ENCODE peak calls at places on chromosomes 4 and X, in five cellular contexts. Y is HAP-1; V is NCI-H146; X is cardiac fibroblast; M is stimulated activated CD4-positive, alpha-beta T cell treated with anti-CD3 and anti-CD28 coated beads, Interleukin-2, amount 100 ng/mL, for 24 hours. T is an unnamed sample.

GRCh38 chr4:152545088-152545487 is 9.2 kb upstream of the FBXW7 start:
- DNase-seq in M (no peak), Y (no peak), V (no peak), X (no peak), T (no peak)

GRCh38 chrX:115494133-115494532 is 66.8 kb upstream of the PLS3 start:
- DNase-seq in X (peak; percentile 19), V (peak; percentile 79), M (no peak), Y (no peak), T (peak; percentile 6)

GRCh38 chrX:77299549-77299948 is 147.6 kb upstream of the FGF16 start:
- DNase-seq in X (no peak), M (no peak), V (no peak), Y (no peak), T (no peak)

GRCh38 chr4:175927121-175927520 is 115.1 kb upstream of the GPM6A start:
- DNase-seq in M (no peak), Y (no peak), V (no peak), X (no peak), T (no peak)

GRCh38 chr4:173516621-173517612 is 13.1 kb downstream of the HAND2 start:
- DNase-seq in V (no peak), Y (no peak), M (no peak), X (no peak), T (no peak)

GRCh38 chr4:139767168-139767567 is 101.5 kb downstream of the MGST2 start:
- DNase-seq in M (no peak), X (no peak), Y (no peak), V (no peak), T (peak; percentile 14)

GRCh38 chrX:111375747-111376146 is 36.2 kb downstream of the DCX start:
- DNase-seq in M (no peak), V (no peak), Y (no peak), X (peak; percentile 1), T (no peak)

GRCh38 chr4:53653484-53654053 is 62.3 kb upstream of the LNX1 start:
- DNase-seq in M (no peak), V (peak; percentile 96), X (peak; percentile 31), Y (no peak), T (peak; percentile 2)

GRCh38 chr4:71472946-71473345 is 134.1 kb downstream of the SLC4A4 start:
- DNase-seq in V (no peak), Y (no peak), M (no peak), X (peak; percentile 83), T (peak; percentile 71)

GRCh38 chr4:153790962-153791551 is 2.2 kb upstream of the SFRP2 start:
- DNase-seq in M (peak; percentile 64), V (no peak), Y (no peak), X (peak; percentile 42), T (no peak)

GRCh38 chr4:120266602-120267001 is 200.0 kb upstream of the MAD2L1 start:
- DNase-seq in X (peak; percentile 0), Y (no peak), V (no peak), M (no peak), T (no peak)

GRCh38 chrX:630922-631496 is 418 bp downstream of the SHOX start:
- DNase-seq in M (no peak), V (no peak), Y (no peak), X (peak; percentile 14), T (no peak)

GRCh38 chrX:13597928-13598327 is 28.5 kb downstream of the EGFL6 start:
- DNase-seq in V (no peak), X (no peak), M (no peak), Y (no peak), T (peak; percentile 1)

GRCh38 chrX:15151267-15152196 is 118.4 kb downstream of the ASB9 start:
- DNase-seq in M (peak; percentile 24), X (no peak), V (no peak), Y (no peak), T (no peak)

GRCh38 chrX:31316340-31316991 is 244.6 kb upstream of the FTHL17 start:
- DNase-seq in M (no peak), X (no peak), V (no peak), Y (no peak), T (no peak)

GRCh38 chr4:80422727-80423404 is 87.3 kb downstream of the CFAP299 start:
- DNase-seq in X (no peak), V (peak; percentile 12), M (no peak), Y (no peak), T (no peak)